ENCODE peak calls at places on chromosomes 5 and 9, in seven cellular contexts. H, Z, G, E, Q, F and O are unnamed samples. For H3K36me3 and H3K4me1, the result is how much of the 10 kb centered on the place peaks cover.

GRCh38 chr5:180590543-180591248 is 603 bp downstream of the SCGB3A1 start:
- DNase-seq in E (no peak), F (peak), Q (no peak), Z (no peak), G (no peak), H (peak), O (no peak)

GRCh38 chr5:157857821-157858526 is 971 bp downstream of the CLINT1 start:
- DNase-seq in Q (peak), F (no peak), E (peak), Z (no peak), G (no peak), H (no peak), O (no peak)

GRCh38 chr5:980941-981340 is 27.7 kb upstream of the NKD2 start:
- DNase-seq in F (no peak), H (no peak), Q (no peak), E (no peak), G (peak), Z (no peak), O (no peak)

GRCh38 chr9:86043999-86044398 is 55.4 kb downstream of the GOLM1 start:
- DNase-seq in G (no peak), E (no peak), Q (no peak), F (no peak), Z (no peak), H (no peak), O (no peak)

GRCh38 chr5:171269717-171270116 is 39.3 kb upstream of the TLX3 start:
- DNase-seq in H (no peak), F (no peak), Z (no peak), E (no peak), Q (peak), G (no peak), O (no peak)

GRCh38 chr5:7881091-7881490 is 12.1 kb downstream of the MTRR start:
- DNase-seq in H (no peak), Q (no peak), G (no peak), E (no peak), Z (no peak), F (no peak), O (no peak)

GRCh38 chr9:99851028-99851822 is 29.5 kb downstream of the NR4A3 start:
- DNase-seq in E (no peak), Q (no peak), Z (no peak), H (no peak), F (no peak), G (no peak), O (no peak)

GRCh38 chr5:57209316-57210040 is 35.6 kb downstream of the GPBP1 start:
- DNase-seq in Z (no peak), G (no peak), F (no peak), E (no peak), H (no peak), Q (peak), O (no peak)

GRCh38 chr9:37554318-37554717 is 21.9 kb downstream of the FBXO10 start:
- DNase-seq in Q (no peak), Z (no peak), H (no peak), E (no peak), F (no peak), G (no peak), O (no peak)

GRCh38 chr9:70347046-70347445 is 67.4 kb downstream of the KLF9 start:
- DNase-seq in H (no peak), G (no peak), F (no peak), Z (no peak), E (no peak), Q (no peak), O (no peak)

GRCh38 chr9:120612218-120612617 is 32.3 kb upstream of the CDK5RAP2 start:
- DNase-seq in F (no peak), H (no peak), Q (peak), Z (no peak), E (peak), G (no peak), O (no peak)

GRCh38 chr5:72366324-72366976 is 46.3 kb downstream of the PTCD2 start:
- DNase-seq in H (no peak), G (peak), F (no peak), E (peak), Q (peak), Z (peak), O (peak)

GRCh38 chr9:89564257-89564878 is 40.4 kb upstream of the GADD45G start:
- DNase-seq in Z (peak), H (no peak), Q (no peak), G (no peak), E (peak), F (no peak), O (peak)

GRCh38 chr9:33425128-33425533 is 22.3 kb downstream of the AQP3 start:
- DNase-seq in E (no peak), Q (no peak), H (no peak), F (no peak), G (no peak), Z (no peak), O (no peak)

GRCh38 chr5:74374656-74375055 is 265.9 kb downstream of the ENC1 start:
- DNase-seq in H (no peak), E (no peak), Q (no peak), Z (no peak), F (no peak), G (no peak), O (no peak)

GRCh38 chr5:170739446-170739845 is 44.1 kb upstream of the GABRP start:
- DNase-seq in G (no peak), F (no peak), Z (no peak), H (no peak), E (no peak), Q (no peak), O (no peak)

GRCh38 chr5:79759436-79759835 is 69.8 kb downstream of the CMYA5 start:
- DNase-seq in H (no peak), Z (no peak), Q (peak), F (no peak), E (no peak), G (no peak), O (no peak)

GRCh38 chr9:33676746-33677505 is 118.4 kb upstream of the PRSS3 start:
- DNase-seq in H (peak), G (peak), F (peak), Z (peak), Q (peak), E (peak), O (peak)

GRCh38 chr9:132945186-132946130 is 1.0 kb upstream of the TSC1 start:
- DNase-seq in Q (no peak), F (no peak), Z (peak), E (no peak), G (no peak), H (no peak), O (no peak)

GRCh38 chr5:175867587-175868347 is 3.6 kb upstream of the CPLX2 start:
- DNase-seq in H (no peak), F (no peak), G (no peak), Z (no peak), E (peak), Q (no peak), O (peak)

GRCh38 chr5:86665984-86666760 is 48.4 kb downstream of the COX7C start:
- DNase-seq in F (peak), Z (no peak), H (no peak), G (no peak), Q (no peak), E (peak), O (no peak)

GRCh38 chr9:125789196-125789595 is 42.0 kb downstream of the PBX3 start:
- DNase-seq in Z (no peak), F (no peak), H (no peak), Q (no peak), E (peak), G (no peak), O (no peak)

GRCh38 chr9:101486693-101487442 is 46.8 kb upstream of the RNF20 start:
- DNase-seq in F (peak), Z (peak), G (peak), E (peak), Q (peak), H (peak), O (peak)

GRCh38 chr9:32384364-32385134 is at the start of gene ACO1:
- DNase-seq in Z (peak), F (peak), E (peak), G (peak), H (peak), Q (peak), O (peak)

GRCh38 chr9:114311571-114312512 is 11.1 kb upstream of the ORM1 start:
- DNase-seq in G (no peak), Q (no peak), F (no peak), Z (no peak), H (no peak), E (no peak), O (no peak)

DNA sequence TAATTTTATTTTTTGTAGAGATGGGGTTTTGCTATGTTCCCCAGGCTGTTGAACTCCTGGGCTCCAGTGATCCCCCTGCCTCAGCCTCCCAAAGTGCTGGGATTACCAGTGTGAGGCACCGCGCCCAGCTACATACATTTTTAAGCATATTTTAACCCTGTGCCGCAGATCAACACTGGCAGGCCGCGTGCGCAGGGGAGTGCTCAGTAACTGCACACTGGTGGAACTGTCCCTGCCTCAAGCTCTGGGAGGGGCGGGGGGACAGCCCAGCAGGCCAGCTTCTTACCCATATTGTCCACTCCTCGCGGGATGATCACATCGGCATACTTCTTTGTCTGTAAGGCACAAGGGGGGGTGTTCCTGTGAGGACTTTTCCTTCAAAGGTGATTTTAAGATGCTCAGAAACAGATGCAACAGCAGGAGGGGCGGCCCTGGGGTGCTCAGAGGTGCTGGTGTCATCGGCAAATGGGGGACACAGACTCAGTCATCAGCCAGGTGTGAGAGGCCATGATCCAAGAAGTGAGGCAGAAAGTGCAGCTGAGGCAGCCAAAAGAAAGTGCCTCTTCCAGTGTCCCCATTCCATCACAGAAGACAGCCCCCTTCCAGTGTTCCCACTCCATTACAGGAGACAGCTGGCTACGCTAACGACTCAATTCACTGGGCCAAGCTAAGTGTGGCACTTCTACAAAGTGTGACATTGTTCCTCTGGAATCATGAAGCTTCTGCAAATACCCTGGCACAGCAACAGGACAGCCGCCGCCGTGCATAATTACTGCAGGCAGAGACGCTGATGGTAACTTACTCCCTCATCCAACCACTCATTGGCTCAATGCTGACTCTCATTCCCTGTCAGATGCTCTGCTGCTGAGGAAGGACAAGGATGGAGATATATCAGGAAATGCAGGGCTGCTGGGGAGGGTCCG is 5.2 kb downstream of the UCK1 start:
- DNase-seq in G (no peak), F (no peak), H (no peak), Z (no peak), Q (no peak), E (no peak), O (no peak)
- H3K36me3 ChIP-seq in G (half or more), F (half or more), H (half or more), Z (half or more), Q (half or more), E (half or more), O (under half)

GRCh38 chr9:137174722-137175293 is 3.0 kb upstream of the TMEM210 start:
- DNase-seq in G (no peak), Z (no peak), H (no peak), Q (no peak), F (no peak), E (no peak), O (no peak)

GRCh38 chr9:137176302-137177182 is 4.7 kb upstream of the TMEM210 start:
- DNase-seq in G (no peak), Z (no peak), Q (peak), E (peak), H (no peak), F (no peak), O (peak)

GRCh38 chr9:137172907-137173794 is 1.3 kb upstream of the TMEM210 start:
- DNase-seq in G (no peak), Z (no peak), E (no peak), Q (no peak), F (no peak), H (no peak), O (no peak)

GRCh38 chr9:137175345-137175961 is 3.6 kb upstream of the TMEM210 start:
- DNase-seq in Z (no peak), F (no peak), Q (no peak), H (no peak), E (no peak), G (no peak), O (peak)

GRCh38 chr9:137173795-137174664 is 2.2 kb upstream of the TMEM210 start:
- DNase-seq in F (no peak), E (no peak), Z (no peak), G (no peak), H (no peak), Q (no peak), O (no peak)
- H3K4me1 ChIP-seq in F (under half), E (under half), Z (under half), G (under half), H (under half), Q (under half), O (under half)

DNA sequence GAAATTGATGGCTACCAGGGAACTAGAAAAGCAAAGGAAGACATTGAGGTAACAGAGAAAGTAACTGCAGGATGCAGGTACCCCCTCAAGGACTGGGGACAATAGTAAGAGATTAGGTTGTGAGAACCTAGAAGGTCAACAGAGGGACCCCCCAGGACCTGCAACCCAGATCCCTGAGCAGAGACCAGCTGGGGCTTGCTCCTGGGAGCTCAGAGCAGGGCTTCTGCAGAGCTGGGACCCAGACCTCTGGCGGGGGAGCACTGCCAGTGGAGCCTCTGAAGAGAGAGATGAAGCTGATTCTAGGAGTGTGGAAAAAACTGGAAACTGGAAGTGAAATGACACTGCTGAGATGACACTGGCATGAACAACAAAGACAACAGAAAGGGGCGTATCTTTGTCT is 17.2 kb downstream of the MORN5 start:
- DNase-seq in G (no peak), F (no peak), Z (no peak), H (no peak), E (no peak), Q (no peak), O (no peak)
- H3K4me3 ChIP-seq in G (no peak), F (no peak), Z (no peak), H (no peak), E (no peak), Q (no peak), O (no peak)

GRCh38 chr5:178216088-178216534 is 11.8 kb downstream of the HNRNPAB start:
- DNase-seq in F (no peak), G (no peak), E (no peak), H (no peak), Z (no peak), Q (no peak), O (no peak)
- H3K36me3 ChIP-seq in F (under half), G (half or more), E (half or more), H (half or more), Z (half or more), Q (half or more), O (half or more)